ENCODE peak calls at places on chromosomes 7 and 10, in ten cellular contexts. L, Z, P, A, I, E, B, J, F and X are unnamed samples.

GRCh38 chr7:101538596-101539459 is 90.3 kb downstream of the MYL10 start:
- DNase-seq in L (peak), Z (peak), P (peak), A (peak), I (peak), E (peak), B (no peak), J (peak), F (peak), X (peak)

GRCh38 chr7:107180378-107180777 is 11.6 kb downstream of the HBP1 start:
- DNase-seq in L (no peak), Z (no peak), P (no peak), A (no peak), I (no peak), E (no peak), B (no peak), J (peak), F (no peak), X (peak)

GRCh38 chr7:44333971-44334733 is 8.8 kb upstream of the CAMK2B start:
- DNase-seq in L (no peak), Z (no peak), P (no peak), A (no peak), I (no peak), E (peak), B (no peak), J (no peak), F (no peak), X (no peak)

GRCh38 chr7:116762951-116763350 is 91.0 kb downstream of the MET start:
- DNase-seq in L (no peak), Z (no peak), P (no peak), A (no peak), I (no peak), E (no peak), B (no peak), J (no peak), F (no peak), X (no peak)

GRCh38 chr7:141916099-141916498 is at the start of gene OR9A4:
- DNase-seq in L (no peak), Z (no peak), P (no peak), A (no peak), I (no peak), E (no peak), B (no peak), J (no peak), F (no peak), X (no peak)

GRCh38 chr7:157309990-157310668 is 26.7 kb upstream of the DNAJB6 start:
- DNase-seq in L (no peak), Z (peak), P (no peak), A (no peak), I (no peak), E (no peak), B (no peak), J (no peak), F (peak), X (no peak)

GRCh38 chr7:84176716-84177115 is 17.9 kb downstream of the SEMA3A start:
- DNase-seq in L (no peak), Z (no peak), P (no peak), A (no peak), I (peak), E (peak), B (no peak), J (no peak), F (no peak), X (no peak)

GRCh38 chr7:28329616-28330373 is 82.5 kb upstream of the CREB5 start:
- DNase-seq in L (peak), Z (no peak), P (no peak), A (no peak), I (peak), E (no peak), B (peak), J (no peak), F (no peak), X (no peak)

GRCh38 chr7:219581-220150 is 27.3 kb downstream of the FAM20C start:
- DNase-seq in L (no peak), Z (no peak), P (no peak), A (no peak), I (no peak), E (peak), B (no peak), J (no peak), F (no peak), X (no peak)

GRCh38 chr7:44390701-44391100 is 65.3 kb upstream of the CAMK2B start:
- DNase-seq in L (no peak), Z (no peak), P (no peak), A (no peak), I (no peak), E (no peak), B (no peak), J (no peak), F (no peak), X (no peak)

GRCh38 chr10:59047180-59047579 is 129.3 kb upstream of the PHYHIPL start:
- DNase-seq in L (no peak), Z (no peak), P (no peak), A (no peak), I (no peak), E (no peak), B (peak), J (no peak), F (no peak), X (no peak)

GRCh38 chr10:27542812-27543211 is 38.7 kb downstream of the RAB18 start:
- DNase-seq in L (no peak), Z (no peak), P (no peak), A (no peak), I (peak), E (no peak), B (no peak), J (no peak), F (peak), X (no peak)

GRCh38 chr10:105952153-105952552 is 1212.4 kb downstream of the SORCS1 start:
- DNase-seq in L (no peak), Z (no peak), P (no peak), A (no peak), I (peak), E (no peak), B (peak), J (no peak), F (peak), X (no peak)

GRCh38 chr10:49168821-49169495 is 19.2 kb downstream of the TMEM273 start:
- DNase-seq in L (peak), Z (no peak), P (peak), A (no peak), I (peak), E (no peak), B (no peak), J (no peak), F (peak), X (no peak)

GRCh38 chr7:140521426-140521825 is 42.1 kb upstream of the MKRN1 start:
- DNase-seq in L (no peak), Z (no peak), P (no peak), A (no peak), I (no peak), E (no peak), B (no peak), J (no peak), F (no peak), X (no peak)

GRCh38 chr7:44372560-44373417 is 47.4 kb upstream of the CAMK2B start:
- DNase-seq in L (no peak), Z (no peak), P (no peak), A (no peak), I (no peak), E (no peak), B (no peak), J (no peak), F (peak), X (no peak)

GRCh38 chr7:51139796-51140195 is 176.8 kb downstream of the COBL start:
- DNase-seq in L (no peak), Z (no peak), P (no peak), A (no peak), I (no peak), E (no peak), B (peak), J (no peak), F (no peak), X (no peak)

GRCh38 chr7:31633894-31634494 is 53.0 kb upstream of the PPP1R17 start:
- DNase-seq in L (no peak), Z (peak), P (no peak), A (no peak), I (peak), E (peak), B (peak), J (no peak), F (peak), X (no peak)

GRCh38 chr7:1459930-1460756 is 873 bp upstream of the MICALL2 start:
- DNase-seq in L (peak), Z (no peak), P (no peak), A (no peak), I (peak), E (peak), B (no peak), J (no peak), F (no peak), X (peak)

GRCh38 chr7:39650676-39651075 is 27.3 kb downstream of the RALA start:
- DNase-seq in L (no peak), Z (peak), P (no peak), A (no peak), I (no peak), E (no peak), B (no peak), J (no peak), F (peak), X (no peak)

GRCh38 chr10:61635946-61636345 is 26.8 kb upstream of the CABCOCO1 start:
- DNase-seq in L (no peak), Z (no peak), P (no peak), A (no peak), I (no peak), E (no peak), B (no peak), J (no peak), F (no peak), X (no peak)

GRCh38 chr10:117201826-117202225 is 4.5 kb downstream of the KCNK18 start:
- DNase-seq in L (no peak), Z (no peak), P (no peak), A (no peak), I (no peak), E (no peak), B (no peak), J (no peak), F (no peak), X (no peak)

GRCh38 chr7:126472825-126473224 is 779.9 kb downstream of the GRM8 start:
- DNase-seq in L (no peak), Z (no peak), P (no peak), A (no peak), I (no peak), E (no peak), B (no peak), J (no peak), F (no peak), X (no peak)

GRCh38 chr7:115511330-115511729 is 519.2 kb downstream of the TFEC start:
- DNase-seq in L (no peak), Z (no peak), P (no peak), A (no peak), I (no peak), E (no peak), B (no peak), J (no peak), F (no peak), X (no peak)

GRCh38 chr10:96176985-96177384 is 46.9 kb downstream of the ZNF518A start:
- DNase-seq in L (no peak), Z (no peak), P (no peak), A (no peak), I (peak), E (no peak), B (no peak), J (no peak), F (no peak), X (no peak)

GRCh38 chr7:17307969-17308648 is 9.7 kb downstream of the AHR start:
- DNase-seq in L (no peak), Z (no peak), P (no peak), A (no peak), I (no peak), E (no peak), B (no peak), J (no peak), F (no peak), X (no peak)

GRCh38 chr10:3467052-3467906 is 294.7 kb upstream of the PITRM1 start:
- DNase-seq in L (no peak), Z (peak), P (no peak), A (no peak), I (peak), E (peak), B (no peak), J (no peak), F (peak), X (no peak)

GRCh38 chr7:45057853-45058252 is 30.9 kb downstream of the NACAD start:
- DNase-seq in L (no peak), Z (no peak), P (no peak), A (no peak), I (no peak), E (no peak), B (no peak), J (no peak), F (no peak), X (no peak)

GRCh38 chr7:27134392-27134791 is 3.8 kb upstream of the HOXA4 start:
- DNase-seq in L (no peak), Z (peak), P (no peak), A (no peak), I (peak), E (no peak), B (no peak), J (no peak), F (peak), X (no peak)

GRCh38 chr10:54063514-54063913 is 737.5 kb downstream of the PCDH15 start:
- DNase-seq in L (no peak), Z (no peak), P (no peak), A (no peak), I (no peak), E (no peak), B (no peak), J (no peak), F (no peak), X (no peak)

GRCh38 chr7:94239661-94240234 is 154.9 kb upstream of the COL1A2 start:
- DNase-seq in L (no peak), Z (no peak), P (no peak), A (no peak), I (no peak), E (no peak), B (no peak), J (no peak), F (peak), X (no peak)

GRCh38 chr10:68826764-68827591 is at the start of gene STOX1:
- DNase-seq in L (peak), Z (peak), P (peak), A (peak), I (no peak), E (peak), B (peak), J (peak), F (peak), X (peak)

GRCh38 chr10:119818889-119819270 is 53.8 kb downstream of the MCMBP start:
- DNase-seq in L (no peak), Z (no peak), P (no peak), A (no peak), I (no peak), E (no peak), B (no peak), J (no peak), F (no peak), X (no peak)

GRCh38 chr10:114336823-114337509 is 67.3 kb downstream of the AFAP1L2 start:
- DNase-seq in L (no peak), Z (no peak), P (no peak), A (no peak), I (no peak), E (no peak), B (peak), J (no peak), F (no peak), X (no peak)

GRCh38 chr10:59099536-59099935 is 76.9 kb upstream of the PHYHIPL start:
- DNase-seq in L (no peak), Z (no peak), P (no peak), A (no peak), I (no peak), E (no peak), B (no peak), J (no peak), F (peak), X (no peak)